ENCODE peak calls at places on chromosome 9, in five cellular contexts. O, W, G, Z and B are unnamed samples. For H3K36me3, the result is how much of the 10 kb centered on the place peaks cover.

GRCh38 chr9:76459691-76460635 is 981 bp downstream of the GCNT1 start:
- DNase-seq in G (peak), Z (peak), W (no peak), O (no peak), B (no peak)

GRCh38 chr9:72773570-72773969 is 179.3 kb downstream of the ALDH1A1 start:
- DNase-seq in Z (no peak), G (no peak), O (no peak), W (no peak), B (no peak)

GRCh38 chr9:119736478-119737454 is 367.5 kb upstream of the BRINP1 start:
- DNase-seq in W (no peak), G (peak), Z (no peak), O (no peak), B (peak)

GRCh38 chr9:2742214-2742613 is 24.9 kb downstream of the KCNV2 start:
- DNase-seq in Z (no peak), G (no peak), O (no peak), W (no peak), B (no peak)

GRCh38 chr9:113363336-113363735 is 13.4 kb downstream of the HDHD3 start:
- DNase-seq in G (no peak), O (no peak), W (no peak), Z (no peak), B (no peak)

GRCh38 chr9:117315236-117315635 is 99.6 kb downstream of the ASTN2 start:
- DNase-seq in Z (no peak), O (no peak), W (no peak), G (no peak), B (no peak)

GRCh38 chr9:129783516-129784361 is 19.2 kb upstream of the TOR1B start:
- DNase-seq in O (peak), Z (peak), W (peak), G (peak), B (no peak)

GRCh38 chr9:130018260-130018659 is 24.7 kb downstream of the FNBP1 start:
- DNase-seq in O (no peak), Z (no peak), W (no peak), G (no peak), B (no peak)

GRCh38 chr9:31719262-31719661 is 665.2 kb upstream of the ACO1 start:
- DNase-seq in O (no peak), W (no peak), G (no peak), Z (no peak), B (no peak)

GRCh38 chr9:69476797-69477196 is 151.8 kb downstream of the ENTREP1 start:
- DNase-seq in W (no peak), Z (no peak), O (no peak), G (no peak), B (no peak)

GRCh38 chr9:31335529-31336234 is 1048.8 kb upstream of the ACO1 start:
- DNase-seq in O (no peak), G (no peak), Z (no peak), W (no peak), B (no peak)

GRCh38 chr9:122346478-122347347 is 24.1 kb upstream of the PTGS1 start:
- DNase-seq in O (peak), W (no peak), G (peak), Z (peak), B (no peak)

GRCh38 chr9:131951905-131952304 is 127.8 kb downstream of the MED27 start:
- DNase-seq in O (peak), Z (peak), W (no peak), G (no peak), B (no peak)

GRCh38 chr9:135303280-135303647 is 176.3 kb upstream of the PPP1R26 start:
- DNase-seq in O (no peak), G (no peak), W (no peak), Z (no peak), B (no peak)

GRCh38 chr9:134630393-134630790 is 11.2 kb upstream of the COL5A1 start:
- DNase-seq in G (peak), Z (no peak), O (peak), W (peak), B (no peak)

GRCh38 chr9:21519855-21520434 is 37.8 kb upstream of the IFNE start:
- DNase-seq in W (no peak), G (no peak), Z (no peak), O (no peak), B (no peak)

GRCh38 chr9:90899287-90899686 is 97.7 kb downstream of the SYK start:
- DNase-seq in Z (no peak), G (no peak), O (no peak), W (no peak), B (no peak)

GRCh38 chr9:94011134-94011533 is 56.0 kb upstream of the BARX1 start:
- DNase-seq in O (no peak), W (no peak), G (no peak), Z (no peak), B (no peak)

GRCh38 chr9:89000973-89001916 is 10.0 kb downstream of the S1PR3 start:
- DNase-seq in Z (peak), W (peak), O (peak), G (peak), B (no peak)

DNA sequence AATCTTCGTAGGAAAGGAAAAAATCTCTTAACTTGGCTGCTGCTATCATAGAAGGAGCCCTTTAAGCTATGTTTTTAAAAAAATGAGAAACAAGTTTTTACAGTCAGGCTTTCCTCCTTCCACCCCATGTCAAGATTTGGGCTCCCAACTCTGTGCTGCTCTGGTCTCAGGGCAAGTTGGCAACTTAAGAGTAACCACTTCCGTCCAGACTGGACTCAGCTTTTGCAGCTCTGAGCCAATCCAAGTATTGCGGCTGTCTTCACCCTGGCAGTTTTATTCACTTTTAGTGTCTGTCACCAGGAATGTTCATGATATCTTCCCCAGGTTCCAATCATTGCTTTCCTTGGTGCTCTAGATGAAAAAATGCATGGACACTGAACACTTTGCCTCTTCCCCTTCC is 115.9 kb upstream of the GAS1 start:
- DNase-seq in Z (no peak), O (no peak), G (no peak), W (no peak), B (no peak)
- TF ChIP-seq POLR2A in Z (no peak), O (no peak), G (no peak), W (no peak), B (no peak)

GRCh38 chr9:17081351-17081750 is 53.5 kb upstream of the CNTLN start:
- DNase-seq in Z (no peak), G (no peak), O (no peak), W (no peak), B (no peak)

GRCh38 chr9:17081814-17082213 is 53.0 kb upstream of the CNTLN start:
- DNase-seq in W (no peak), G (no peak), O (no peak), Z (no peak), B (no peak)

DNA sequence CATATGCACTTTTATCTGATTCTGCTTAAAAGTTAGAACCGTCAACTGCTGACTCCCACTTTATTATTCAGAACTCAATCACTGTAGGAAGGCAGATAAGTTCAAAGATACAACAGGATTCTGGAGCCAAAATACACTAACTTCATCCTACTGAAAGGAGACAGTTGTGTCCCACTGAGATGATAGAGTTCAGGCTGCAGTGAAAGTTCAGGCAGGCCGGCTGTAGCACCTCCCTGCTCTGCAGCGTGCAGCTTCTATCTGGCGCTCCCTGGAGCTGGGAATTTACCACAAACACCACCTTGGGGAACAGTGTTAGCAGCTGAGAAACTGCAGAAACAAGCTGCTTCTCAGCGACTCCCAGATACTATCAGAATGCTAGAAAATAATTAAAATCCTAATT is 52.5 kb upstream of the CNTLN start:
- DNase-seq in O (peak), W (peak), G (no peak), Z (no peak), B (no peak)
- TF ChIP-seq CTCF in O (no peak), W (no peak), G (no peak), Z (no peak), B (no peak)

GRCh38 chr9:136442330-136442729 is 2.7 kb upstream of the INPP5E start:
- DNase-seq in G (no peak), W (no peak), Z (no peak), O (no peak), B (no peak)

GRCh38 chr9:136441681-136442245 is 2.1 kb upstream of the INPP5E start:
- DNase-seq in Z (no peak), O (no peak), G (peak), W (no peak), B (no peak)

GRCh38 chr9:136443087-136443486 is 3.4 kb upstream of the INPP5E start:
- DNase-seq in Z (no peak), W (no peak), G (no peak), O (no peak), B (no peak)

GRCh38 chr9:136444102-136444501 is 4.5 kb upstream of the INPP5E start:
- DNase-seq in O (no peak), W (no peak), G (no peak), Z (no peak), B (no peak)

GRCh38 chr9:136443687-136444086 is 4.0 kb upstream of the INPP5E start:
- DNase-seq in O (no peak), Z (no peak), W (no peak), G (no peak), B (no peak)
- H3K36me3 ChIP-seq in O (half or more), Z (half or more), W (under half), G (half or more), B (under half)

DNA sequence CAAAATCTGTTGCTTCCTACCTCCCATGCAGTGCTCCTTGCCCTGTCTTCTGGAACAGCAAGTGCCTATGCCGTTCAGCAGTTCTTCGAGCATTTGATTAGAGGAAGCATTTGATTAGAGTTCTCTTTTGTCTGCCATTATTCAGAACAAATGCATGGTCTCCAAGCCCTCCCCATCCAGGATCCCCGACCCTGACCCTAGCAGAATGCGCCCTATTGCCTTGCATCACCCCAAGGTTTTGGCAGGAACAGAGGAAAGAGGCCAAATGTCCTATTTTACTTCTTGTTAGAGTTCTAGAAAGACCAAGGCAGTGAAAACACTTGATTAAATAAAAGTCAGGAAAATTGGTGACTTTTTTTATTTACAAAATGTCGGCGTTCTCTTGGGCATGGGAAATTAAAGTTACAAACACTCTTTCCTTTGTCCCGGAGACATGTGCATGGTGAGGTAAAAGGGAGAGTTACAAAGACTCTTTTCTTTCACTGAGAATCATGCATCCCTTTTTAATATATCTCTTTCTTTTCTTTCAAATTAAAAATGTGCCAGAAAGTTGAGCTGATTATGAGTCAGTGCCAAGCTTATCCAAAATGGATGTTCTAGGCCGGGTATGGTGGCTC is 27.7 kb upstream of the FSD1L start:
- DNase-seq in W (no peak), O (no peak), G (no peak), Z (no peak), B (no peak)
- TF ChIP-seq POLR2A in W (no peak), O (no peak), G (no peak), Z (no peak), B (no peak)

GRCh38 chr9:34139477-34140146 is 13.1 kb upstream of the DCAF12 start:
- DNase-seq in G (no peak), W (peak), Z (peak), O (no peak), B (no peak)
- TF ChIP-seq CTCF in G (no peak), W (no peak), Z (peak), O (no peak), B (no peak)

GRCh38 chr9:20286154-20286553 is 336.1 kb downstream of the MLLT3 start:
- DNase-seq in W (no peak), Z (no peak), O (no peak), G (no peak), B (no peak)
- H3K36me3 ChIP-seq in W (under half), Z (under half), O (under half), G (under half), B (under half)

GRCh38 chr9:115649991-115650472 is 503.6 kb upstream of the PAPPA start:
- DNase-seq in W (no peak), Z (peak), O (peak), G (no peak), B (no peak)

GRCh38 chr9:115651456-115651855 is 502.1 kb upstream of the PAPPA start:
- DNase-seq in G (no peak), W (no peak), Z (no peak), O (no peak), B (no peak)

GRCh38 chr9:115653231-115653630 is 500.4 kb upstream of the PAPPA start:
- DNase-seq in Z (no peak), W (no peak), O (no peak), G (no peak), B (no peak)

GRCh38 chr9:115650768-115651167 is 502.8 kb upstream of the PAPPA start:
- DNase-seq in Z (no peak), W (no peak), O (no peak), G (no peak), B (no peak)
- TF ChIP-seq POLR2A in Z (no peak), W (no peak), O (no peak), G (no peak), B (no peak)

GRCh38 chr9:127698386-127698785 is 8.4 kb upstream of the CFAP157 start:
- DNase-seq in Z (no peak), G (no peak), W (no peak), O (no peak), B (no peak)

GRCh38 chr9:127700140-127700539 is 6.6 kb upstream of the CFAP157 start:
- DNase-seq in W (no peak), Z (no peak), G (no peak), O (no peak), B (no peak)

GRCh38 chr9:127697575-127697974 is 9.2 kb upstream of the CFAP157 start:
- DNase-seq in G (no peak), Z (no peak), W (no peak), O (no peak), B (no peak)

GRCh38 chr9:127700594-127701255 is 6.1 kb upstream of the CFAP157 start:
- DNase-seq in G (no peak), W (no peak), O (no peak), Z (no peak), B (no peak)

GRCh38 chr9:127698985-127699670 is 7.7 kb upstream of the CFAP157 start:
- DNase-seq in W (peak), G (peak), Z (peak), O (peak), B (peak)
- TF ChIP-seq CTCF in W (no peak), G (no peak), Z (no peak), O (peak), B (peak)

GRCh38 chr9:92650839-92651621 is 18.9 kb downstream of the IPPK start:
- DNase-seq in G (peak), O (no peak), Z (peak), W (peak), B (no peak)

GRCh38 chr9:92647671-92648446 is 22.1 kb downstream of the IPPK start:
- DNase-seq in W (peak), Z (no peak), G (peak), O (no peak), B (no peak)

GRCh38 chr9:92648447-92649406 is 21.2 kb downstream of the IPPK start:
- DNase-seq in W (peak), O (no peak), Z (no peak), G (peak), B (no peak)

GRCh38 chr9:92652461-92652860 is 17.5 kb downstream of the IPPK start:
- DNase-seq in O (no peak), G (no peak), Z (no peak), W (no peak), B (no peak)

DNA sequence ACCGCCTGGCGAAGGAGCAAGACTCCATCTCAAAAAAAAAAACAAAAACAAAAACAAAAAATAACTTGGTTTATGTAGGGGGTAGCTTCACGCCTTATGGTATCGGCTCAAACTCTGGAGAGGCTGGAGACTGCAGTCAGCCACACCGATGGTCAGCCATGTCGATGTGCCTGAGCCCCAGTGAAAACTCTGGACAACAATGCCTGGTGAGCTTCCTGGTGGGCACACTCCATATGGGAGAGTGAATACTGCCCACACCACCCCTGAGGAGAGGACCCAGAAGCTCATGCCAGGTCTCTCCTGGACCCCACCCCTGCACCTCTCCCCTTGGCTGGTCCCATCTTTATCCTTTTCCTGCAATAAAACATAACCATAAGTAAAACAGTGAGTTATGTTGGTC is 19.6 kb downstream of the IPPK start:
- DNase-seq in O (no peak), G (peak), Z (no peak), W (no peak), B (no peak)
- H3K36me3 ChIP-seq in O (half or more), G (half or more), Z (half or more), W (under half), B (half or more)